ENCODE peak calls at places on chromosome 22, in eight cellular contexts. J is endothelial cell, V is fibroblast of villous mesenchyme, W is HFF-Myc, C is choroid plexus epithelial cell, P is transverse colon, B is Peyer's patch, S is right lobe of liver. T is an unnamed sample.

GRCh38 chr22:25084405-25085107 is 115.1 kb upstream of the CRYBB3 start:
- DNase-seq in S (no peak), P (no peak), W (no peak), C (no peak), B (no peak), J (no peak), V (no peak), T (no peak)

GRCh38 chr22:43978558-43978957 is 23.3 kb downstream of the SAMM50 start:
- DNase-seq in W (no peak), S (no peak), J (no peak), B (peak), C (no peak), V (no peak), P (no peak), T (no peak)

GRCh38 chr22:29842740-29843139 is 4.7 kb upstream of the ASCC2 start:
- DNase-seq in C (peak), P (no peak), J (no peak), V (peak), S (no peak), B (no peak), W (peak), T (no peak)

GRCh38 chr22:45163074-45163416 is 680 bp upstream of the NUP50 start:
- DNase-seq in C (peak), J (peak), S (no peak), B (no peak), P (peak), W (no peak), V (peak), T (peak)

GRCh38 chr22:45934659-45935341 is 42.2 kb downstream of the WNT7B start:
- DNase-seq in P (no peak), J (no peak), S (no peak), B (no peak), W (peak), V (peak), C (peak), T (no peak)

GRCh38 chr22:46746620-46747019 is 8.6 kb upstream of the CERK start:
- DNase-seq in W (no peak), S (no peak), C (no peak), V (no peak), P (no peak), B (no peak), J (no peak), T (no peak)

GRCh38 chr22:43743131-43743530 is 69.0 kb downstream of the EFCAB6 start:
- DNase-seq in S (no peak), V (no peak), W (no peak), J (peak), C (no peak), B (no peak), P (no peak), T (no peak)

GRCh38 chr22:47929646-47930185 is 1167.3 kb downstream of the TBC1D22A start:
- DNase-seq in W (no peak), S (no peak), V (no peak), C (no peak), P (no peak), J (no peak), B (no peak), T (no peak)

GRCh38 chr22:45597460-45598192 is 74.0 kb upstream of the ATXN10 start:
- DNase-seq in S (no peak), C (no peak), W (no peak), P (no peak), J (no peak), V (no peak), B (no peak), T (no peak)

DNA sequence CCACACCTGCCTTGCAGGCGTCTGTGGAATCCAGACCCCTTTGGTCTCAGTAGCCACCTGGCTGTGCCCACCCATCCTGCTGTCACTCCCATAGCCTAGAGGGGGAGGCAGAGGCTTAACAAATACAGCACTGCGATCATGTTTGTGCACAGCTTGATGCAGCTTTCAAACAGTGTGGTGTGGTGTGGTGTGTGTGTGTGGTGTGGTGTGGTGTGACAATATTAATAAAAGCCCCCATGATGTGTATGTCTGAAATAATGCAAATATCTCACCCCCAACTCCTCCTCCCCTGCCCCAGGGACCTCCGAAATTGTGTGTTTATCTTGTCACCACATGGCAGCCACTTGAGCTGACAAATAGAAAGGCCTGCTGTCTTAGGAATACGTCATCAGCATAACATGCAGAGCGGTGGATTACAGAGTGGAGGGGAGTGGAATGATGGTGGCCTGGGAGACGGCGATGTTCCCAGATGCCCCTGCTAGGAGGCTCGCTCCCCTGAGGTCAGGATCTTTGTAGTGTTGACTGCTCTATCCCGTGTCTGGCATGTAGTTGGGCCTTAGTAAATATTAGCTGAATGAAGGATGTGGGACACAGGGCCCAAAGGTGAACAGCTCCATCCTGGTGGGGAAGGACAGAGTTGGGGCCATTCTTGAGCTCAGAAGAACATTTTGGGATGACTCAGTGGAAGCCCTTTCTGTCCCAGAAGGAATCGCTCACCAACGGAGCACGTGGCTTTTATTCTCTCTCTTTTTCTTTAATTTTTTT is 2.8 kb downstream of the PDXP start:
- DNase-seq in S (no peak), P (no peak), B (no peak), C (peak), W (no peak), V (peak), J (no peak), T (no peak)
- TF ChIP-seq CTCF in S (peak), P (no peak), B (peak), C (peak), W (peak), V (peak), J (no peak), T (peak)

GRCh38 chr22:21741790-21742189 is 6.2 kb upstream of the YPEL1 start:
- DNase-seq in B (no peak), V (no peak), W (no peak), P (no peak), S (no peak), C (no peak), J (no peak), T (no peak)
- TF ChIP-seq CTCF in B (no peak), V (no peak), W (no peak), P (no peak), S (no peak), C (no peak), J (no peak), T (no peak)

GRCh38 chr22:19798320-19798665 is 37.7 kb downstream of the TBX1 start:
- DNase-seq in W (no peak), C (no peak), P (no peak), J (no peak), V (no peak), B (no peak), S (no peak), T (no peak)

GRCh38 chr22:19800306-19800705 is 39.7 kb downstream of the TBX1 start:
- DNase-seq in C (no peak), S (peak), V (no peak), P (no peak), B (no peak), W (no peak), J (no peak), T (no peak)

GRCh38 chr22:19800761-19801244 is 40.2 kb downstream of the TBX1 start:
- DNase-seq in W (no peak), V (peak), P (no peak), J (peak), B (no peak), C (peak), S (peak), T (no peak)

GRCh38 chr22:19798825-19799224 is 38.2 kb downstream of the TBX1 start:
- DNase-seq in S (peak), B (no peak), P (no peak), V (no peak), C (no peak), W (no peak), J (no peak), T (no peak)

DNA sequence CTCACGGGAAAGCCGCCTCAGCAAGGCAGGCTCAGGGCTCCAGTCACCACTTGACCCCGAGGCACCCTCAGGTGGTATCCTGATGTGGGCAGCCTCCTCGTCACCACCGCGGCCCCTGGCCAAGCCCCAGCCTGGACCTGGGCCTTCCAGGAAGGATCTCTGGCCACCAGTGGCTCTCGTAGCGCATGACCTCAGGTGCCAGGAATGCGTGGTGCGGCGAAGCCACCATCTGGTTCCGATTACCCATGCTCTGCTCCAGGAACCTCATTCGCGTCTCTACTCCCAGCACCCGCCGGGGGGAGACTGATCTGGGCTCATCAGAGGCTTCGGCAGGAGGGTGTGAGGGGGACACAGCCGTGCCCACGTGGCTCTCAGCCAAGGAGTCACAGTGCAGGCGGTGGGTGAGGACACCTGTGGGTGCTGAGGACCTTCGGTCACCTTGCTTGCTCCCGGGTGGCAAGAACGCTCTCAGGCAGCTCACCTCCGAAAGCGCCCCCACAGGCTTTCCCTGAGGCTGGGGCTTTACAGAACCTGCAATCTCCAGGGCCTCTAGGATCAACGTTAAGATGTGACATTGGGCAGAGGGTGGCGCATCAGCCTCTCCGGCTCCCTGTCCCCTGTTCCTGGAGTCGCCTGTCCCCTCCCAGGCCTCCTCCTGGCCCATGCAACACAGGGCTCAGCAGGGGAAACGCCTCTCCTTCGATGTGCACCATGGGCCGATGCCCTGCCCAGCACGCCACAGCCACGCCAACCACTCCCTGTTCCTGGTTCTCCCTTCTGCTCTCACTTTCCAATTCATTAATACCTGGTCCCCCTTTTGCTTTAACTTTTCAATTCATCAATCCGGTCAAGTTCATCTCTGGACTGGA is 39.0 kb downstream of the TBX1 start:
- DNase-seq in B (no peak), W (peak), J (no peak), V (peak), S (peak), C (peak), P (no peak), T (no peak)
- TF ChIP-seq CTCF in B (no peak), W (peak), J (no peak), V (peak), S (no peak), C (peak), P (no peak), T (no peak)

GRCh38 chr22:17167486-17167885 is 8.4 kb upstream of the HDHD5 start:
- DNase-seq in P (no peak), J (no peak), B (no peak), S (peak), C (no peak), W (no peak), V (no peak), T (no peak)

GRCh38 chr22:17161991-17162390 is 2.9 kb upstream of the HDHD5 start:
- DNase-seq in S (no peak), W (no peak), V (no peak), J (no peak), C (no peak), B (no peak), P (no peak), T (no peak)

GRCh38 chr22:17162731-17163130 is 3.7 kb upstream of the HDHD5 start:
- DNase-seq in S (no peak), B (no peak), J (no peak), C (no peak), V (peak), W (no peak), P (no peak), T (no peak)

GRCh38 chr22:17159504-17159951 is 451 bp upstream of the HDHD5 start:
- DNase-seq in S (peak), B (peak), V (peak), C (peak), W (no peak), J (no peak), P (peak), T (peak)

GRCh38 chr22:17164392-17165024 is 5.4 kb upstream of the HDHD5 start:
- DNase-seq in S (no peak), P (no peak), J (no peak), C (peak), V (no peak), B (no peak), W (no peak), T (no peak)
- TF ChIP-seq CTCF in S (no peak), P (no peak), J (peak), C (peak), V (peak), B (peak), W (peak), T (no peak)

GRCh38 chr22:26888887-26889286 is 231.5 kb downstream of the MIAT start:
- DNase-seq in J (no peak), W (no peak), V (peak), C (no peak), S (no peak), P (no peak), B (no peak), T (no peak)

GRCh38 chr22:26891431-26891830 is 234.0 kb downstream of the MIAT start:
- DNase-seq in V (no peak), S (no peak), P (no peak), C (no peak), W (no peak), B (no peak), J (no peak), T (no peak)

GRCh38 chr22:26889794-26890193 is 232.4 kb downstream of the MIAT start:
- DNase-seq in P (no peak), C (peak), B (no peak), W (no peak), J (no peak), S (no peak), V (peak), T (no peak)

GRCh38 chr22:26892401-26893033 is 235.1 kb downstream of the MIAT start:
- DNase-seq in J (no peak), S (peak), B (no peak), C (no peak), W (no peak), V (peak), P (peak), T (no peak)

GRCh38 chr22:26890870-26891269 is 233.5 kb downstream of the MIAT start:
- DNase-seq in V (no peak), S (no peak), P (no peak), C (no peak), J (no peak), W (no peak), B (no peak), T (no peak)
- TF ChIP-seq CTCF in V (no peak), S (peak), P (no peak), C (peak), J (no peak), W (no peak), B (no peak), T (no peak)

GRCh38 chr22:49629024-49629570 is 198.6 kb downstream of the BRD1 start:
- DNase-seq in B (no peak), J (no peak), W (no peak), V (no peak), C (no peak), S (no peak), P (no peak), T (no peak)

GRCh38 chr22:49628351-49629023 is 199.2 kb downstream of the BRD1 start:
- DNase-seq in J (no peak), W (no peak), S (no peak), B (no peak), V (no peak), P (no peak), C (no peak), T (no peak)

GRCh38 chr22:49629586-49630447 is 197.9 kb downstream of the BRD1 start:
- DNase-seq in B (no peak), J (no peak), S (no peak), W (no peak), V (no peak), P (no peak), C (no peak), T (no peak)

GRCh38 chr22:49626361-49627216 is 201.1 kb downstream of the BRD1 start:
- DNase-seq in W (no peak), S (no peak), V (no peak), J (no peak), P (no peak), B (no peak), C (no peak), T (no peak)

DNA sequence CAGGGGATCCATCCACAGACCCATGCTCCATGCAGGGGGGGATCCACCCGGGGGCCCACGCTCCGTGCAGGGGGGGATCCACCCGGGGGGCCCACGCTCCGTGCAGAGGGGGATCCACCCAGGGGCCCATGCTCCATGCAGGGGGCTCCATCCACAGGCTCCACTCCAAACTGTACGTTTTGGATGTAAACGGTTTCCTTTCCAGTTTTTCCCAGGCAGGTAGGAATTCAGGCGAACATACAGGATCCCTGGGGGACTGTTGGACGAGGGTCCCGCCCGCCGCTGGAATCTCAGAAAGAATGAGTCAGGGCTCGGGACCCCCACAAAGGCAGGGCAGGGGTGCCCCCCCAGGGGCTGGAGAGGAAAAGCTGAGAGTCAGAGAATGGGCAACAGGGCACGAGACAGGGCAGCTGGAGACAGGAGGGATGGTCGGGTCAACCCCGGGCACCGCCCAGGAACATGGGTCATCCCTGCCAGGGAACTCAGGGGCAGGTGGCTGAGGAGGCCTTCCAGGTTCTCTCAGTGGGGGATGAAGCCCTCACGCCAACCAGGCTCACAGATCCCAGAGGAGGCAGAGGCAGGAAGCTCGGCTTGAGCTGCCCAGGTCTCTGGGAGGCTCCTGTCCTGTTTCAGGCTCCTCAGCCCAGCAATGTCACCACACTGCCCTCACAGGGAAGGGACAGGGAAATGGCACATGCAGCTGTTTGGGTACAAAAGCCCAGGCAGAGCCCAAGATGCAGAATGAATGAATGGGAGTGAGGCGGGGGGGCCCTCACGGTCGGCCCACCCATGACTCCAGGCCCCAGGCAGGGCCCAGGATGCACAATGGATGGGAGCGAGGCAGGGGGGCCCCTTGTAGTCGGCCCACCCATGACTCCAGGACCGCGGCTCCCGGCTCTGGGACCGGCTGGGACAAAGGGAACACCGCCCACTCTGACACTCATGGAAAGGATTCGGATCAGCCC is 200.2 kb downstream of the BRD1 start:
- DNase-seq in V (no peak), C (no peak), S (no peak), J (no peak), B (no peak), P (no peak), W (no peak), T (no peak)
- TF ChIP-seq CTCF in V (no peak), C (no peak), S (no peak), J (no peak), B (no peak), P (no peak), W (no peak), T (no peak)

GRCh38 chr22:19523240-19524169 is 705 bp downstream of the CLDN5 start:
- DNase-seq in C (peak), V (peak), B (peak), J (peak), W (no peak), P (no peak), S (no peak), T (peak)
- TF ChIP-seq CTCF in C (no peak), V (no peak), B (no peak), J (no peak), W (no peak), P (no peak), S (no peak), T (no peak)

DNA sequence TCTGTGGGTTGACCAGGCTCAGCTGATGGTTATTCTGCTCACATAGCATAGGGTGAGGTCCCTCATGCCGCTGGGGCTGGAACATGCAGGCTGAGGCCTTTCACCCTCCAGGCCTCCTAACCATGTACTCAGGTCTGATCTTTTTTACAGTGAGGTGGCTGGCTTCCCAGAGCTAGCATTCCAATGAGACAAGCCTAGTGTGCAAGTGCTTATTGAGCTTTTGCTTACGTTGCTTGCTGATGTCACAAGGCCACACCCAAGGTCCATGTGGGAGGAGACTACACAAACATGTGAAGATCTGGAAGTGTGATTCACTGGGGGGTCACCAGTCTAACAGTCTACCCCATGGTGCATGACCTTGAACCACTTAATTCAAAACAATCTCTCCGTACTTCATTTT is 33.9 kb downstream of the ISX start:
- DNase-seq in W (no peak), V (no peak), S (no peak), P (no peak), B (peak), C (no peak), J (no peak), T (no peak)
- TF ChIP-seq CTCF in W (no peak), V (no peak), S (no peak), P (no peak), B (no peak), C (no peak), J (no peak), T (no peak)